ENCODE peak calls at places on chromosomes 3 and 15, in eight cellular contexts. One of them, this sample, is unnamed.

GRCh38 chr3:20529911-20530310 is 343.9 kb upstream of the SGO1 start:
- DNase-seq in left ventricle myocardium inferior: no peak
- DNase-seq in neural progenitor cell: no peak
- DNase-seq in fibroblast of mammary gland: no peak
- DNase-seq in kidney: no peak
- DNase-seq in fibroblast of lung: no peak
- DNase-seq in natural killer cell: no peak
- DNase-seq in OCI-LY7: no peak
- DNase-seq in this sample: no peak

GRCh38 chr3:133782454-133782853 is 23.2 kb upstream of the SRPRB start:
- DNase-seq in left ventricle myocardium inferior: no peak
- DNase-seq in neural progenitor cell: no peak
- DNase-seq in fibroblast of mammary gland: no peak
- DNase-seq in kidney: no peak
- DNase-seq in fibroblast of lung: no peak
- DNase-seq in natural killer cell: no peak
- DNase-seq in OCI-LY7: no peak
- DNase-seq in this sample: no peak

GRCh38 chr3:129942296-129942695 is 32.2 kb upstream of the TRH start:
- DNase-seq in left ventricle myocardium inferior: peak
- DNase-seq in neural progenitor cell: peak
- DNase-seq in fibroblast of mammary gland: peak
- DNase-seq in kidney: no peak
- DNase-seq in fibroblast of lung: peak
- DNase-seq in natural killer cell: peak
- DNase-seq in OCI-LY7: peak
- DNase-seq in this sample: no peak

GRCh38 chr3:152817400-152817799 is 17.5 kb upstream of the P2RY1 start:
- DNase-seq in left ventricle myocardium inferior: no peak
- DNase-seq in neural progenitor cell: no peak
- DNase-seq in fibroblast of mammary gland: no peak
- DNase-seq in kidney: no peak
- DNase-seq in fibroblast of lung: no peak
- DNase-seq in natural killer cell: no peak
- DNase-seq in OCI-LY7: no peak
- DNase-seq in this sample: no peak

GRCh38 chr3:134704556-134704955 is 53.7 kb upstream of the KY start:
- DNase-seq in left ventricle myocardium inferior: no peak
- DNase-seq in neural progenitor cell: no peak
- DNase-seq in fibroblast of mammary gland: no peak
- DNase-seq in kidney: no peak
- DNase-seq in fibroblast of lung: no peak
- DNase-seq in natural killer cell: no peak
- DNase-seq in OCI-LY7: no peak
- DNase-seq in this sample: no peak

GRCh38 chr3:192848371-192849233 is 69.1 kb downstream of the MB21D2 start:
- DNase-seq in left ventricle myocardium inferior: no peak
- DNase-seq in neural progenitor cell: no peak
- DNase-seq in fibroblast of mammary gland: no peak
- DNase-seq in kidney: no peak
- DNase-seq in fibroblast of lung: no peak
- DNase-seq in natural killer cell: no peak
- DNase-seq in OCI-LY7: no peak
- DNase-seq in this sample: no peak

GRCh38 chr15:63677778-63678177 is 80.6 kb downstream of the FBXL22 start:
- DNase-seq in left ventricle myocardium inferior: peak
- DNase-seq in neural progenitor cell: no peak
- DNase-seq in fibroblast of mammary gland: no peak
- DNase-seq in kidney: no peak
- DNase-seq in fibroblast of lung: no peak
- DNase-seq in natural killer cell: no peak
- DNase-seq in OCI-LY7: no peak
- DNase-seq in this sample: no peak

GRCh38 chr3:194874206-194874605 is 188.5 kb downstream of the FAM43A start:
- DNase-seq in left ventricle myocardium inferior: no peak
- DNase-seq in neural progenitor cell: no peak
- DNase-seq in fibroblast of mammary gland: no peak
- DNase-seq in kidney: no peak
- DNase-seq in fibroblast of lung: no peak
- DNase-seq in natural killer cell: no peak
- DNase-seq in OCI-LY7: no peak
- DNase-seq in this sample: no peak

GRCh38 chr3:80007522-80007921 is 239.7 kb upstream of the ROBO1 start:
- DNase-seq in left ventricle myocardium inferior: no peak
- DNase-seq in neural progenitor cell: no peak
- DNase-seq in fibroblast of mammary gland: no peak
- DNase-seq in kidney: no peak
- DNase-seq in fibroblast of lung: no peak
- DNase-seq in natural killer cell: no peak
- DNase-seq in OCI-LY7: no peak
- DNase-seq in this sample: no peak

GRCh38 chr3:31613131-31613626 is 80.5 kb downstream of the STT3B start:
- DNase-seq in left ventricle myocardium inferior: no peak
- DNase-seq in neural progenitor cell: no peak
- DNase-seq in fibroblast of mammary gland: no peak
- DNase-seq in kidney: no peak
- DNase-seq in fibroblast of lung: no peak
- DNase-seq in natural killer cell: no peak
- DNase-seq in OCI-LY7: no peak
- DNase-seq in this sample: no peak

GRCh38 chr3:31613654-31614053 is 80.9 kb downstream of the STT3B start:
- DNase-seq in left ventricle myocardium inferior: no peak
- DNase-seq in neural progenitor cell: no peak
- DNase-seq in fibroblast of mammary gland: no peak
- DNase-seq in kidney: no peak
- DNase-seq in fibroblast of lung: no peak
- DNase-seq in natural killer cell: no peak
- DNase-seq in OCI-LY7: no peak
- DNase-seq in this sample: no peak

GRCh38 chr3:31614162-31614921 is 81.6 kb downstream of the STT3B start:
- DNase-seq in left ventricle myocardium inferior: no peak
- DNase-seq in neural progenitor cell: no peak
- DNase-seq in fibroblast of mammary gland: peak
- DNase-seq in kidney: no peak
- DNase-seq in fibroblast of lung: peak
- DNase-seq in natural killer cell: no peak
- DNase-seq in OCI-LY7: no peak
- DNase-seq in this sample: no peak

GRCh38 chr3:31606453-31606852 is 73.7 kb downstream of the STT3B start:
- DNase-seq in left ventricle myocardium inferior: no peak
- DNase-seq in neural progenitor cell: peak
- DNase-seq in fibroblast of mammary gland: no peak
- DNase-seq in kidney: no peak
- DNase-seq in fibroblast of lung: no peak
- DNase-seq in natural killer cell: no peak
- DNase-seq in OCI-LY7: peak
- DNase-seq in this sample: no peak

DNA sequence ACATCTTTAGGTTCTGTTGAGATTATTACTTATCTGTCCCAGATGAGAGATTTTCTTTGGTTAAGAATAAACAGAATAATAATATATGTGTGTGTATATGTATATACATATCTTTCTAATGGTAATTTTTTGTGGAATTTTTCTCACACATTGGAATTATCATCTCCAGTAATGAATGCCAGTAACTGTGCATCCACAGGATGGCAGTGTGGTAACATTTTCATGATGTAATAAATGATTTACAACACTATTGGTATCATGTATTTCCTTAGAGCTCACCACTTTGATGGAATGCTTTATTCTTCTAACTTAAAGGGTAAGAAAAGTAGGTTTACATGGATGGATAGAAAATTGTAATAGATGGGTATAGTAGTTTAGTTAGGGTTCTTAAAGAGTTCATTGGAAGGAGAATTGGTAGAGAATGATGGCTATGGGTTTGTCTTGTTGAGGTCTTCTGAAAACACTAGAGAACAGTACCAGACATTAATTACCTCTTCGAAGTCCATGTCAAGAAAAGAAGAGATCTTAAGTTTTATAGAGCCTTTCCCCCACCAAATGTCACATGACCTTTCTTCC is 78.1 kb downstream of the STT3B start:
- DNase-seq in left ventricle myocardium inferior: no peak
- DNase-seq in neural progenitor cell: peak
- DNase-seq in fibroblast of mammary gland: peak
- DNase-seq in kidney: no peak
- DNase-seq in fibroblast of lung: peak
- DNase-seq in natural killer cell: no peak
- DNase-seq in OCI-LY7: peak
- DNase-seq in this sample: no peak
- TF ChIP-seq CTCF in left ventricle myocardium inferior: peak
- TF ChIP-seq CTCF in neural progenitor cell: peak
- TF ChIP-seq CTCF in fibroblast of mammary gland: peak
- TF ChIP-seq CTCF in kidney: peak
- TF ChIP-seq CTCF in fibroblast of lung: peak
- TF ChIP-seq CTCF in natural killer cell: peak
- TF ChIP-seq CTCF in OCI-LY7: peak
- TF ChIP-seq CTCF in this sample: peak

GRCh38 chr3:78858165-78858564 is 909.6 kb downstream of the ROBO1 start:
- DNase-seq in left ventricle myocardium inferior: no peak
- DNase-seq in neural progenitor cell: no peak
- DNase-seq in fibroblast of mammary gland: peak
- DNase-seq in kidney: no peak
- DNase-seq in fibroblast of lung: peak
- DNase-seq in natural killer cell: no peak
- DNase-seq in OCI-LY7: no peak
- DNase-seq in this sample: no peak

GRCh38 chr3:78861156-78861555 is 906.6 kb downstream of the ROBO1 start:
- DNase-seq in left ventricle myocardium inferior: no peak
- DNase-seq in neural progenitor cell: no peak
- DNase-seq in fibroblast of mammary gland: no peak
- DNase-seq in kidney: no peak
- DNase-seq in fibroblast of lung: no peak
- DNase-seq in natural killer cell: no peak
- DNase-seq in OCI-LY7: no peak
- DNase-seq in this sample: no peak

GRCh38 chr3:78857494-78858111 is 910.2 kb downstream of the ROBO1 start:
- DNase-seq in left ventricle myocardium inferior: no peak
- DNase-seq in neural progenitor cell: no peak
- DNase-seq in fibroblast of mammary gland: peak
- DNase-seq in kidney: no peak
- DNase-seq in fibroblast of lung: peak
- DNase-seq in natural killer cell: no peak
- DNase-seq in OCI-LY7: no peak
- DNase-seq in this sample: no peak

GRCh38 chr3:78860567-78860966 is 907.2 kb downstream of the ROBO1 start:
- DNase-seq in left ventricle myocardium inferior: no peak
- DNase-seq in neural progenitor cell: no peak
- DNase-seq in fibroblast of mammary gland: no peak
- DNase-seq in kidney: no peak
- DNase-seq in fibroblast of lung: no peak
- DNase-seq in natural killer cell: no peak
- DNase-seq in OCI-LY7: no peak
- DNase-seq in this sample: no peak

GRCh38 chr3:78858910-78859309 is 908.9 kb downstream of the ROBO1 start:
- DNase-seq in left ventricle myocardium inferior: no peak
- DNase-seq in neural progenitor cell: no peak
- DNase-seq in fibroblast of mammary gland: no peak
- DNase-seq in kidney: no peak
- DNase-seq in fibroblast of lung: peak
- DNase-seq in natural killer cell: no peak
- DNase-seq in OCI-LY7: no peak
- DNase-seq in this sample: no peak
- TF ChIP-seq CTCF in left ventricle myocardium inferior: no peak
- TF ChIP-seq CTCF in neural progenitor cell: no peak
- TF ChIP-seq CTCF in fibroblast of mammary gland: no peak
- TF ChIP-seq CTCF in kidney: no peak
- TF ChIP-seq CTCF in fibroblast of lung: no peak
- TF ChIP-seq CTCF in natural killer cell: no peak
- TF ChIP-seq CTCF in OCI-LY7: no peak
- TF ChIP-seq CTCF in this sample: no peak

DNA sequence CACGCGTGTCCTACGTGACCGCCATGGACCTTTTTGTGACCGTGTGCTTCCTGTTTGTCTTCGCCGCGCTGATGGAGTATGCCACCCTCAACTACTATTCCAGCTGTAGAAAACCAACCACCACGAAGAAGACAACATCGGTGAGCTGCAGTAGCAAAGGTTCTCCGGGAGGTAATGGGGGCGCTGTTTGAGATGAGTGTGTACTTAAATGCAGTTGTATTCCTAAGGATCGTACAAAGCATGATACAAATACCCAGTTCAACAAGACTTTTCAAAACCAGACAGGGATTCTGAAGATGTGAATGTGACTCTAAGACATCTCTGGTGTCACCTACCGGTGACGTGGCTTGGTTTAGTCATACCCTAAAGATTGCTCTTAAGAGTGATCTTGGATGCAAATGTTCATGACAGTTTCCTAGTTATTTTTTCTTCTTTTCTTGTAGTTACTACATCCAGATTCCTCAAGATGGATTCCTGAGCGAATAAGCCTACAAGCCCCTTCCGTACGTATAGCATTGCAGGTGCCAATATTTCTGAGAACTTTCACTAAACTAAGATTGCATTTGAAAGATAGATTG is 556.6 kb downstream of the GABRG3 start:
- DNase-seq in left ventricle myocardium inferior: no peak
- DNase-seq in neural progenitor cell: peak
- DNase-seq in fibroblast of mammary gland: no peak
- DNase-seq in kidney: no peak
- DNase-seq in fibroblast of lung: no peak
- DNase-seq in natural killer cell: no peak
- DNase-seq in OCI-LY7: no peak
- DNase-seq in this sample: no peak
- TF ChIP-seq CTCF in left ventricle myocardium inferior: no peak
- TF ChIP-seq CTCF in neural progenitor cell: peak
- TF ChIP-seq CTCF in fibroblast of mammary gland: no peak
- TF ChIP-seq CTCF in kidney: no peak
- TF ChIP-seq CTCF in fibroblast of lung: no peak
- TF ChIP-seq CTCF in natural killer cell: no peak
- TF ChIP-seq CTCF in OCI-LY7: no peak
- TF ChIP-seq CTCF in this sample: peak

DNA sequence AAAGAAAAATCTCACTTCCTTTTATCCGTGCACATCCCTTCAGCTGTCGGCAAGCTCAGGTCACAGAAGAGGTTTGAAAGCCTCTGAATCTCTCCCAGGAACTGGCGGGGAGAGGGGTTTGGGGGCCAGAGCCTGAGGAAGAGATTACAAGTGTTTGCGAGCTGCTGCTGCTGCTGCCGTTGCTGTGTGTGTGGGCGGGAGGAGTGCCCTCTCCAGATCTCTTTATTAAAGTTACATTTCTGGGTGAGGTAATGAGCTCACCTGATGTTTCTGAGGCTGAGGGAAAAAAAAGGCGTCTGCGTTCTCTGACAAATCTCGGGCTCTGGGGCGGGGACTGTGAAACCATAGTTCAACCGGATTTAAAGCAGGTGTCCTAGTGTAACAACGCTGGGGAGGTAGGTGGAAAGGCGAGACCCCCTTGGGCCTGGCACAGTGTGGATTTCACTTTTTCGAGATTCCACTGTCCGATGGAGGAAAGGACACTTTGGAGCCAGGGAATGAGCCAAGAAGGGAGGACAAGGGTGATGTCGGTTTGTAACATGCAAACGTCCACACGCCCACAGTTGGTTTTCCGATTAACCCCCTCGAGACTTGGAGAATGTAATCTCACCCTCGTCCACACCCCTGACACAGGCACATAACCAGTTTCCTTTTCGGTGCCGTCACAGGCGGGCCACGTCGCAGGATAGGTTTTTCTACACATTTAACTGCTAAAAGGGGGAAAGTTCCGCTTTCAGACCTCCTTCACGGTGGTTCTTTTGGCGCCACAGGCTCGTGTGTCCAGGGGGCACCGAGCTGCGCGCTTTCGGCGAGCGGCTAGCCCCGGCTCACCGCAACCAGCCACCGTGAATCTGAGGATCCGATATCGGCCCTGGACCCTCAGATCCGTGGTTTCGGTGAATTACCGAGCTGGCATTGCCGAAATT is 2.1 kb downstream of the ALCAM start:
- DNase-seq in left ventricle myocardium inferior: peak
- DNase-seq in neural progenitor cell: peak
- DNase-seq in fibroblast of mammary gland: peak
- DNase-seq in kidney: peak
- DNase-seq in fibroblast of lung: peak
- DNase-seq in natural killer cell: peak
- DNase-seq in OCI-LY7: peak
- DNase-seq in this sample: no peak
- TF ChIP-seq CTCF in left ventricle myocardium inferior: no peak
- TF ChIP-seq CTCF in neural progenitor cell: no peak
- TF ChIP-seq CTCF in fibroblast of mammary gland: no peak
- TF ChIP-seq CTCF in kidney: no peak
- TF ChIP-seq CTCF in fibroblast of lung: no peak
- TF ChIP-seq CTCF in natural killer cell: no peak
- TF ChIP-seq CTCF in OCI-LY7: no peak
- TF ChIP-seq CTCF in this sample: no peak

This sample was measured in epithelial cell of proximal tubule.